ENCODE peak calls at places on chromosome 20, in nine cellular contexts. O, V, A, Y, G, M, U, R and D are unnamed samples.

GRCh38 chr20:25546048-25546447 is 39.3 kb downstream of the NINL start:
- DNase-seq in O (no peak), V (no peak), A (no peak), Y (no peak), G (no peak), M (no peak), U (no peak), R (no peak), D (no peak)

GRCh38 chr20:19000071-19000470 is 186.5 kb downstream of the SCP2D1 start:
- DNase-seq in O (no peak), V (no peak), A (no peak), Y (no peak), G (no peak), M (no peak), U (no peak), R (no peak), D (no peak)

GRCh38 chr20:10504893-10505292 is 69.8 kb downstream of the SLX4IP start:
- DNase-seq in O (peak; percentile 42), V (no peak), A (no peak), Y (no peak), G (no peak), M (no peak), U (no peak), R (no peak), D (no peak)

GRCh38 chr20:50070361-50070760 is 42.6 kb downstream of the UBE2V1 start:
- DNase-seq in O (no peak), V (no peak), A (no peak), Y (no peak), G (no peak), M (no peak), U (no peak), R (no peak), D (peak; percentile 39)

GRCh38 chr20:10794765-10795164 is 121.0 kb upstream of the JAG1 start:
- DNase-seq in O (no peak), V (no peak), A (no peak), Y (no peak), G (no peak), M (no peak), U (no peak), R (no peak), D (no peak)

GRCh38 chr20:34644345-34644744 is 32.5 kb downstream of the PIGU start:
- DNase-seq in O (no peak), V (no peak), A (no peak), Y (no peak), G (no peak), M (no peak), U (no peak), R (no peak), D (no peak)

GRCh38 chr20:58141496-58141895 is 87.0 kb downstream of the ANKRD60 start:
- DNase-seq in O (no peak), V (no peak), A (no peak), Y (no peak), G (no peak), M (no peak), U (no peak), R (no peak), D (no peak)

GRCh38 chr20:33475381-33476160 is 14.3 kb upstream of the CBFA2T2 start:
- DNase-seq in O (no peak), V (no peak), A (no peak), Y (no peak), G (no peak), M (peak; percentile 35), U (peak; percentile 46), R (no peak), D (no peak)

GRCh38 chr20:2042400-2042799 is 48.5 kb upstream of the PDYN start:
- DNase-seq in O (peak; percentile 56), V (no peak), A (no peak), Y (no peak), G (no peak), M (no peak), U (no peak), R (peak; percentile 49), D (no peak)

GRCh38 chr20:2292711-2293110 is 3.1 kb upstream of the TGM3 start:
- DNase-seq in O (no peak), V (no peak), A (no peak), Y (no peak), G (no peak), M (no peak), U (no peak), R (no peak), D (no peak)

GRCh38 chr20:2708665-2709064 is 16.1 kb downstream of the EBF4 start:
- DNase-seq in O (no peak), V (no peak), A (no peak), Y (no peak), G (no peak), M (no peak), U (no peak), R (no peak), D (no peak)

GRCh38 chr20:46651091-46651962 is at the start of gene SLC13A3:
- DNase-seq in O (no peak), V (no peak), A (no peak), Y (no peak), G (peak; percentile 33), M (peak; percentile 45), U (peak; percentile 87), R (peak; percentile 11), D (no peak)

GRCh38 chr20:34037767-34038166 is 44.1 kb downstream of the RALY start:
- DNase-seq in O (peak; percentile 31), V (no peak), A (no peak), Y (no peak), G (no peak), M (no peak), U (no peak), R (no peak), D (no peak)

GRCh38 chr20:25372584-25373336 is 17.9 kb downstream of the ABHD12 start:
- DNase-seq in O (peak; percentile 97), V (no peak), A (peak; percentile 92), Y (no peak), G (no peak), M (no peak), U (no peak), R (peak; percentile 12), D (no peak)

GRCh38 chr20:4809707-4810106 is 88.0 kb downstream of the PRND start:
- DNase-seq in O (no peak), V (peak; percentile 32), A (no peak), Y (no peak), G (no peak), M (no peak), U (no peak), R (no peak), D (peak; percentile 32)

GRCh38 chr20:61584851-61585250 is 332.8 kb downstream of the CDH4 start:
- DNase-seq in O (no peak), V (no peak), A (no peak), Y (no peak), G (no peak), M (no peak), U (no peak), R (no peak), D (no peak)

GRCh38 chr20:50929299-50930138 is 1.7 kb downstream of the ADNP start:
- DNase-seq in O (peak; percentile 98), V (peak; percentile 91), A (peak; percentile 85), Y (peak; percentile 89), G (peak; percentile 98), M (peak; percentile 93), U (peak; percentile 97), R (peak; percentile 94), D (peak; percentile 98)

GRCh38 chr20:20303742-20304141 is 64.2 kb upstream of the INSM1 start:
- DNase-seq in O (no peak), V (no peak), A (no peak), Y (no peak), G (no peak), M (no peak), U (no peak), R (no peak), D (no peak)

GRCh38 chr20:13996265-13996664 is 949 bp downstream of the MACROD2 start:
- DNase-seq in O (no peak), V (no peak), A (no peak), Y (no peak), G (no peak), M (no peak), U (no peak), R (no peak), D (no peak)

GRCh38 chr20:51747182-51747911 is 20.8 kb downstream of the ATP9A start:
- DNase-seq in O (no peak), V (no peak), A (no peak), Y (no peak), G (no peak), M (no peak), U (no peak), R (no peak), D (no peak)

GRCh38 chr20:17504898-17505663 is 26.1 kb downstream of the BFSP1 start:
- DNase-seq in O (peak; percentile 83), V (peak; percentile 65), A (no peak), Y (peak; percentile 38), G (peak; percentile 89), M (peak; percentile 31), U (peak; percentile 78), R (peak; percentile 51), D (peak; percentile 82)

GRCh38 chr20:40943591-40943990 is 85.0 kb upstream of the TOP1 start:
- DNase-seq in O (no peak), V (no peak), A (no peak), Y (no peak), G (no peak), M (no peak), U (no peak), R (no peak), D (no peak)

GRCh38 chr20:62066983-62067433 is 1.3 kb upstream of the TAF4 start:
- DNase-seq in O (peak; percentile 21), V (no peak), A (no peak), Y (no peak), G (no peak), M (no peak), U (peak; percentile 57), R (no peak), D (peak; percentile 28)

GRCh38 chr20:1946762-1947534 is 46.9 kb downstream of the PDYN start:
- DNase-seq in O (peak; percentile 60), V (no peak), A (no peak), Y (no peak), G (no peak), M (peak; percentile 52), U (peak; percentile 96), R (no peak), D (no peak)

GRCh38 chr20:57573893-57574292 is 13.0 kb downstream of the PCK1 start:
- DNase-seq in O (no peak), V (no peak), A (no peak), Y (no peak), G (no peak), M (peak; percentile 39), U (no peak), R (no peak), D (no peak)

GRCh38 chr20:2131366-2131765 is 29.7 kb downstream of the STK35 start:
- DNase-seq in O (peak; percentile 82), V (no peak), A (peak; percentile 22), Y (no peak), G (no peak), M (no peak), U (no peak), R (peak; percentile 43), D (no peak)

GRCh38 chr20:63457737-63458136 is 14.7 kb downstream of the KCNQ2 start:
- DNase-seq in O (peak; percentile 59), V (no peak), A (peak; percentile 52), Y (peak; percentile 19), G (no peak), M (no peak), U (no peak), R (peak; percentile 73), D (peak; percentile 26)

GRCh38 chr20:62577447-62577846 is 64.9 kb upstream of the SLCO4A1 start:
- DNase-seq in O (no peak), V (no peak), A (no peak), Y (no peak), G (no peak), M (no peak), U (no peak), R (no peak), D (no peak)

GRCh38 chr20:2603816-2604505 is 48.5 kb upstream of the NOP56 start:
- DNase-seq in O (no peak), V (no peak), A (peak; percentile 16), Y (no peak), G (no peak), M (no peak), U (no peak), R (no peak), D (no peak)